ENCODE peak calls at places on chromosomes 4 and X, in five cellular contexts. W, J, I, E and L are unnamed samples.

GRCh38 chr4:2909583-2909982 is 53.6 kb downstream of the NOP14 start:
- DNase-seq in W (no peak), J (no peak), I (no peak), E (no peak), L (no peak)

GRCh38 chr4:108881190-108881589 is 118.3 kb upstream of the ETNPPL start:
- DNase-seq in W (no peak), J (no peak), I (no peak), E (no peak), L (no peak)

GRCh38 chr4:98967916-98968315 is 27.6 kb upstream of the METAP1 start:
- DNase-seq in W (no peak), J (no peak), I (no peak), E (no peak), L (no peak)

GRCh38 chrX:48458711-48459110 is 11.3 kb downstream of the SLC38A5 start:
- DNase-seq in W (no peak), J (no peak), I (no peak), E (no peak), L (no peak)

GRCh38 chr4:88002786-88003185 is 4.6 kb upstream of the PKD2 start:
- DNase-seq in W (no peak), J (no peak), I (no peak), E (peak; percentile 18), L (no peak)

GRCh38 chr4:122606364-122607043 is 14.4 kb downstream of the IL21 start:
- DNase-seq in W (no peak), J (no peak), I (no peak), E (no peak), L (no peak)

GRCh38 chr4:122522944-122523343 is 66.4 kb upstream of the IL2 start:
- DNase-seq in W (no peak), J (no peak), I (no peak), E (no peak), L (no peak)

GRCh38 chr4:141169391-141169790 is 36.1 kb upstream of the RNF150 start:
- DNase-seq in W (no peak), J (no peak), I (no peak), E (no peak), L (no peak)

GRCh38 chr4:120709986-120710385 is 212.5 kb downstream of the PRDM5 start:
- DNase-seq in W (no peak), J (no peak), I (no peak), E (no peak), L (no peak)

GRCh38 chrX:53714580-53715335 is 28.2 kb upstream of the HUWE1 start:
- DNase-seq in W (no peak), J (peak; percentile 79), I (peak; percentile 89), E (no peak), L (no peak)

GRCh38 chrX:133849676-133850075 is 135.7 kb downstream of the GPC3 start:
- DNase-seq in W (no peak), J (no peak), I (no peak), E (no peak), L (no peak)

GRCh38 chrX:104112326-104112951 is at the start of gene ZCCHC18:
- DNase-seq in W (peak; percentile 32), J (peak; percentile 65), I (peak; percentile 81), E (peak; percentile 4), L (no peak)

GRCh38 chrX:346034-346813 is 27.6 kb upstream of the GTPBP6 start:
- DNase-seq in W (no peak), J (no peak), I (no peak), E (no peak), L (no peak)

GRCh38 chr4:25926473-25926872 is 12.5 kb downstream of the SMIM20 start:
- DNase-seq in W (no peak), J (peak; percentile 32), I (no peak), E (no peak), L (no peak)

GRCh38 chr4:25563071-25563564 is 92.5 kb upstream of the SLC34A2 start:
- DNase-seq in W (no peak), J (no peak), I (no peak), E (peak; percentile 69), L (no peak)

GRCh38 chr4:71648448-71648847 is 135.4 kb downstream of the GC start:
- DNase-seq in W (no peak), J (no peak), I (no peak), E (no peak), L (no peak)

GRCh38 chr4:18917689-18918088 is 896.1 kb upstream of the LCORL start:
- DNase-seq in W (no peak), J (no peak), I (no peak), E (no peak), L (no peak)

GRCh38 chr4:156686120-156686519 is 285.5 kb downstream of the PDGFC start:
- DNase-seq in W (no peak), J (no peak), I (no peak), E (no peak), L (no peak)

GRCh38 chrX:117510453-117510852 is 606.2 kb downstream of the KLHL13 start:
- DNase-seq in W (no peak), J (no peak), I (no peak), E (peak; percentile 1), L (no peak)

GRCh38 chrX:151488677-151489076 is 74.8 kb upstream of the PASD1 start:
- DNase-seq in W (no peak), J (peak; percentile 23), I (peak; percentile 24), E (peak; percentile 13), L (no peak)

GRCh38 chr4:26807330-26807729 is 53.3 kb upstream of the STIM2 start:
- DNase-seq in W (no peak), J (no peak), I (no peak), E (no peak), L (no peak)

GRCh38 chrX:24294619-24295018 is 19.2 kb downstream of the SUPT20HL2 start:
- DNase-seq in W (no peak), J (peak; percentile 64), I (no peak), E (peak; percentile 7), L (no peak)

GRCh38 chrX:24203072-24203808 is 53.7 kb downstream of the ZFX start:
- DNase-seq in W (no peak), J (no peak), I (no peak), E (no peak), L (no peak)

GRCh38 chr4:113077611-113078010 is 28.2 kb downstream of the ANK2 start:
- DNase-seq in W (no peak), J (no peak), I (no peak), E (no peak), L (no peak)

GRCh38 chr4:64781737-64782326 is 372.6 kb upstream of the TECRL start:
- DNase-seq in W (no peak), J (no peak), I (peak; percentile 12), E (peak; percentile 28), L (no peak)

GRCh38 chrX:39773923-39774803 is 323.6 kb downstream of the BCOR start:
- DNase-seq in W (no peak), J (peak; percentile 59), I (no peak), E (no peak), L (no peak)

GRCh38 chrX:55109304-55109703 is 20.5 kb downstream of the PAGE2 start:
- DNase-seq in W (no peak), J (no peak), I (no peak), E (no peak), L (no peak)

GRCh38 chrX:132491191-132491590 is 2.4 kb upstream of the MBNL3 start:
- DNase-seq in W (no peak), J (peak; percentile 27), I (peak; percentile 68), E (peak; percentile 6), L (no peak)
- TF ChIP-seq CTCF in W (no peak), J (no peak), I (peak; percentile 10), E (no peak), L (no peak)

GRCh38 chr4:152398060-152398459 is 137.8 kb downstream of the FBXW7 start:
- DNase-seq in W (no peak), J (no peak), I (no peak), E (peak; percentile 7), L (no peak)
- TF ChIP-seq CTCF in W (peak; percentile 46), J (peak; percentile 19), I (no peak), E (peak; percentile 40), L (no peak)

DNA sequence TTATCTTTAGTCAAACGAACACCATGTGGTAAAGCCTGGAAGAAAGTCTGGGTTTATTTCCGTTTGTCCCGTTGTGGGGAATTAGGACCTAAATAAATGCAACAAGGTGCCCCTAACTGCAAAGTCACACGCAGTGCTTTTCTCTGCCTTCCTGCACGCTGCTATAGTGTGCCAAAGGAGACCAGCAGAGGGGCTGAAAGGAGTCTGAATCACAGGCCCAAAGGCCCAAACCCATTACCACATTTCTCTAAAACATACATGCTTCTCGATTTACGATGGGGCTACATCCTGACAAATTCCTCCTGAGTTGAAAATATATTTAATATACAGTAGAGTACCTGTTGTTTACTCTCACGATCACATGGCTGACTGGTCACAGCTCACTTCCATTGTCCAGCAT is 4.5 kb downstream of the VEGFC start:
- DNase-seq in W (no peak), J (no peak), I (no peak), E (no peak), L (no peak)
- TF ChIP-seq CTCF in W (no peak), J (no peak), I (no peak), E (no peak), L (no peak)

GRCh38 chrX:154321624-154322023 is 26.0 kb downstream of the TKTL1 start:
- DNase-seq in W (peak; percentile 24), J (peak; percentile 16), I (no peak), E (peak; percentile 14), L (no peak)
- TF ChIP-seq CTCF in W (peak; percentile 46), J (no peak), I (no peak), E (no peak), L (no peak)

GRCh38 chr4:81038636-81039350 is 8.3 kb downstream of the BMP3 start:
- DNase-seq in W (no peak), J (no peak), I (no peak), E (no peak), L (no peak)

GRCh38 chr4:81039351-81040174 is 9.1 kb downstream of the BMP3 start:
- DNase-seq in W (no peak), J (no peak), I (peak; percentile 28), E (no peak), L (no peak)

GRCh38 chr4:81042578-81043365 is 12.3 kb downstream of the BMP3 start:
- DNase-seq in W (no peak), J (no peak), I (no peak), E (no peak), L (no peak)

DNA sequence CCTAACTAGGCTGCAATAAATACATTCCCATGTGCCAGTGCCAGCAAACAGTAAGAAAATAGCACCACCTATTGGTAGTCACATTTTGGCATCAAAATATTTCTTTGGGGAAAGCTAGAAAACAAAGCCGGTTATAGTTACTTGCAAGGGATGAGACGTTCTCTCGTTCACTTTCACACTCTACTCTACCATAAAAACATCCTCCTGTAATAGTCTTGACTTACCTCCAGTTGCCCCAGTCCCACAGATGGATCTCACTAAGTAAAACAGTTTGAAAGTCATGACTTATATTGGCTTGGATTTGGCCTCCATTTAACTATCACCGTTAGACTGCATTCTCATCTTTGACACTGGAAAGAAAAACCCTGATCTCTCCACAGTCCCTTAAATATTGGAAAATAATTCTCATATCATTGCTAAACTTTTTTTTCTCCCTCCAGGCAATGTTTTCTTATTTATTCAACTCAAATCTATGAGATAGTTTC is 9.7 kb downstream of the BMP3 start:
- DNase-seq in W (no peak), J (no peak), I (peak; percentile 39), E (peak; percentile 9), L (no peak)
- TF ChIP-seq CTCF in W (peak; percentile 57), J (peak; percentile 71), I (peak; percentile 59), E (peak; percentile 47), L (no peak)